ENCODE peak calls at places on chromosomes 4 and X, in eight cellular contexts. One of them, this sample, is unnamed. For H3K36me3, the result is how much of the 10 kb centered on the place peaks cover.

GRCh38 chrX:133537142-133537541 is 121.9 kb upstream of the GPC4 start:
- DNase-seq in mucosa of descending colon: no peak
- DNase-seq in OCI-LY7: no peak
- DNase-seq in heart left ventricle: no peak
- DNase-seq in WERI-Rb-1: no peak
- DNase-seq in psoas muscle: no peak
- DNase-seq in lung: no peak
- DNase-seq in PC-3: no peak
- DNase-seq in this sample: no peak

GRCh38 chr4:88533088-88533790 is 9.7 kb upstream of the PYURF start:
- DNase-seq in psoas muscle: no peak
- DNase-seq in WERI-Rb-1: no peak
- DNase-seq in mucosa of descending colon: no peak
- DNase-seq in heart left ventricle: no peak
- DNase-seq in lung: no peak
- DNase-seq in OCI-LY7: no peak
- DNase-seq in PC-3: peak
- DNase-seq in this sample: no peak

GRCh38 chr4:6771229-6771671 is 11.3 kb upstream of the KIAA0232 start:
- DNase-seq in heart left ventricle: peak
- DNase-seq in mucosa of descending colon: no peak
- DNase-seq in psoas muscle: peak
- DNase-seq in lung: no peak
- DNase-seq in WERI-Rb-1: no peak
- DNase-seq in PC-3: no peak
- DNase-seq in OCI-LY7: no peak
- DNase-seq in this sample: peak

GRCh38 chr4:128862608-128863313 is 53.3 kb downstream of the JADE1 start:
- DNase-seq in WERI-Rb-1: no peak
- DNase-seq in lung: no peak
- DNase-seq in heart left ventricle: no peak
- DNase-seq in psoas muscle: no peak
- DNase-seq in mucosa of descending colon: no peak
- DNase-seq in PC-3: no peak
- DNase-seq in OCI-LY7: no peak
- DNase-seq in this sample: no peak

GRCh38 chrX:56232221-56233082 is at the start of gene KLF8:
- DNase-seq in OCI-LY7: no peak
- DNase-seq in heart left ventricle: peak
- DNase-seq in psoas muscle: peak
- DNase-seq in PC-3: no peak
- DNase-seq in WERI-Rb-1: no peak
- DNase-seq in mucosa of descending colon: peak
- DNase-seq in lung: peak
- DNase-seq in this sample: no peak

GRCh38 chr4:41533685-41534084 is 4.3 kb upstream of the LIMCH1 start:
- DNase-seq in PC-3: no peak
- DNase-seq in lung: no peak
- DNase-seq in psoas muscle: no peak
- DNase-seq in OCI-LY7: no peak
- DNase-seq in WERI-Rb-1: no peak
- DNase-seq in heart left ventricle: no peak
- DNase-seq in mucosa of descending colon: no peak
- DNase-seq in this sample: no peak

GRCh38 chr4:76879731-76880364 is 18.1 kb downstream of the SOWAHB start:
- DNase-seq in PC-3: no peak
- DNase-seq in WERI-Rb-1: no peak
- DNase-seq in heart left ventricle: no peak
- DNase-seq in lung: no peak
- DNase-seq in mucosa of descending colon: no peak
- DNase-seq in psoas muscle: no peak
- DNase-seq in OCI-LY7: no peak
- DNase-seq in this sample: no peak

GRCh38 chr4:70838400-70838971 is 1.2 kb downstream of the GRSF1 start:
- DNase-seq in lung: no peak
- DNase-seq in WERI-Rb-1: peak
- DNase-seq in mucosa of descending colon: no peak
- DNase-seq in psoas muscle: no peak
- DNase-seq in OCI-LY7: no peak
- DNase-seq in heart left ventricle: no peak
- DNase-seq in PC-3: no peak
- DNase-seq in this sample: no peak

GRCh38 chr4:111991797-111992196 is 153.5 kb upstream of the FAM241A start:
- DNase-seq in OCI-LY7: no peak
- DNase-seq in heart left ventricle: no peak
- DNase-seq in PC-3: peak
- DNase-seq in psoas muscle: no peak
- DNase-seq in lung: peak
- DNase-seq in WERI-Rb-1: peak
- DNase-seq in mucosa of descending colon: no peak
- DNase-seq in this sample: no peak

GRCh38 chr4:138910914-138911336 is 104.7 kb upstream of the NOCT start:
- DNase-seq in lung: peak
- DNase-seq in heart left ventricle: peak
- DNase-seq in psoas muscle: peak
- DNase-seq in PC-3: peak
- DNase-seq in mucosa of descending colon: peak
- DNase-seq in WERI-Rb-1: no peak
- DNase-seq in OCI-LY7: no peak
- DNase-seq in this sample: peak

GRCh38 chrX:121245763-121246162 is 198.4 kb downstream of the GLUD2 start:
- DNase-seq in mucosa of descending colon: no peak
- DNase-seq in WERI-Rb-1: no peak
- DNase-seq in OCI-LY7: no peak
- DNase-seq in psoas muscle: no peak
- DNase-seq in PC-3: no peak
- DNase-seq in lung: no peak
- DNase-seq in heart left ventricle: no peak
- DNase-seq in this sample: no peak

GRCh38 chr4:188691811-188692210 is 552.6 kb downstream of the TRIML1 start:
- DNase-seq in psoas muscle: no peak
- DNase-seq in heart left ventricle: no peak
- DNase-seq in mucosa of descending colon: no peak
- DNase-seq in PC-3: peak
- DNase-seq in lung: no peak
- DNase-seq in OCI-LY7: no peak
- DNase-seq in WERI-Rb-1: no peak
- DNase-seq in this sample: peak

DNA sequence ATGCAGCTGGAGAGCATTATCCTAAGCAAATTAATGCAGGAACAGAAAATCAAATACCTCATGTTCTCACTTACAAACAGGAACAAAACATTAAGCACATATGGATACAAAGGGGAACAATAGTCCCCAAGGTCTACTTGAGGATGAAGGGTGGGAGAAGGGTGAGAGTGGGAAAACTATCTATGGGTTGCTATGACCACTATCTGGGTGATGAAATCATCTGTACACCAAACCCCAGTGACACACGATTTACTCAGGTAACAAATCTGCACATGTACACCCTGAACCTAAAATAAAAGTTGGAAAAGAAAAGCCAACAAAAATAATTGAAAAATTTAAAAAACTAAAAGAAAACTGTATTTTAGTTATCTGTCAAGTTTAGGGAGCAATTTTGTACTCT is 5.9 kb downstream of the HPGD start:
- DNase-seq in psoas muscle: no peak
- DNase-seq in heart left ventricle: no peak
- DNase-seq in PC-3: no peak
- DNase-seq in OCI-LY7: no peak
- DNase-seq in WERI-Rb-1: no peak
- DNase-seq in mucosa of descending colon: no peak
- DNase-seq in lung: no peak
- DNase-seq in this sample: no peak
- H3K4me3 ChIP-seq in psoas muscle: no peak
- H3K4me3 ChIP-seq in heart left ventricle: no peak
- H3K4me3 ChIP-seq in PC-3: no peak
- H3K4me3 ChIP-seq in OCI-LY7: no peak
- H3K4me3 ChIP-seq in WERI-Rb-1: no peak
- H3K4me3 ChIP-seq in mucosa of descending colon: no peak
- H3K4me3 ChIP-seq in lung: no peak
- H3K4me3 ChIP-seq in this sample: no peak

GRCh38 chr4:108626056-108626455 is 5.7 kb downstream of the RPL34 start:
- DNase-seq in heart left ventricle: no peak
- DNase-seq in OCI-LY7: no peak
- DNase-seq in lung: no peak
- DNase-seq in WERI-Rb-1: no peak
- DNase-seq in psoas muscle: no peak
- DNase-seq in mucosa of descending colon: no peak
- DNase-seq in PC-3: no peak
- DNase-seq in this sample: no peak

GRCh38 chr4:108622828-108623227 is 2.5 kb downstream of the RPL34 start:
- DNase-seq in PC-3: no peak
- DNase-seq in heart left ventricle: no peak
- DNase-seq in OCI-LY7: no peak
- DNase-seq in psoas muscle: no peak
- DNase-seq in lung: no peak
- DNase-seq in mucosa of descending colon: no peak
- DNase-seq in WERI-Rb-1: no peak
- DNase-seq in this sample: no peak

GRCh38 chr4:108622022-108622421 is 1.6 kb downstream of the RPL34 start:
- DNase-seq in psoas muscle: no peak
- DNase-seq in mucosa of descending colon: no peak
- DNase-seq in lung: no peak
- DNase-seq in WERI-Rb-1: no peak
- DNase-seq in heart left ventricle: no peak
- DNase-seq in PC-3: no peak
- DNase-seq in OCI-LY7: no peak
- DNase-seq in this sample: no peak

GRCh38 chr4:108620933-108621905 is 843 bp downstream of the RPL34 start:
- DNase-seq in PC-3: no peak
- DNase-seq in mucosa of descending colon: no peak
- DNase-seq in OCI-LY7: peak
- DNase-seq in psoas muscle: no peak
- DNase-seq in WERI-Rb-1: no peak
- DNase-seq in lung: no peak
- DNase-seq in heart left ventricle: no peak
- DNase-seq in this sample: no peak

DNA sequence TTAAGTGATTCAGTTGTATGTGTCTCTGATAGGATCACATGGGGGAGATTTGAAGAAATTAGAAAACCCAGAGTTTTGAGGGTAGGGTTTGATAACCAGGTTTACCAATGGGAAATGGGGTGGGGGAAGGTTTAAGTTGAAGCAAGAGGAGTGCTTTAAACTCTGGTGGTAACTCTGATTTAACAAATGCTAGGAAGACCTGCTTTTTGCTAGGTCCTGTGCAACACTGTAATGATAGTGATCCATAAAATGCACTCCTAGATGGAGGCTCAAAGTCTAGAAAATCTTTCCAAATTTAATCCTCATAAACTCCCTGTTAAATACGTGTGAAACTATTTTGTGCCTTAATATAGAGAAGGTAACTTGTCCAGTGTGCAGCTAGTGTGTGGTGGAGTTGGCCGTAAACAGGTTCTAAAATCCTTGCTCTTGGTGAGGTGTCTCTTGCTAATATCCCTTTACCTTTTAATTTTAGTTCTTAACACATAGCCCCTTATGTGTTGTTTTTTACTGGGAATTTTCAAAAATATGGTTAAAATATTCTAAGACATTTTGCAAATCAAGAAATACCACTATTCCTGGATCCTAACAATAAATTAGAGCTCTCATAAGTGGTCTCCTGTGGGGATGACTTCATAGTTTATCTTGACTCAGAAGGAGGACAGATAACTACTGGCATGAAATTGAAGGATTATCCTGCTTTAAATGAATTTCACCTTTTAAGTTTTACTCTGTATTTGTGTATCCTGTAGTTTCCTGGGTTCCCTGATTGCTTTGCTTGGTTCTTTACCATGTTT is 4.1 kb downstream of the RPL34 start:
- DNase-seq in WERI-Rb-1: no peak
- DNase-seq in PC-3: no peak
- DNase-seq in mucosa of descending colon: no peak
- DNase-seq in psoas muscle: no peak
- DNase-seq in OCI-LY7: no peak
- DNase-seq in lung: no peak
- DNase-seq in heart left ventricle: no peak
- DNase-seq in this sample: no peak
- H3K36me3 ChIP-seq in WERI-Rb-1: half or more
- H3K36me3 ChIP-seq in PC-3: half or more
- H3K36me3 ChIP-seq in mucosa of descending colon: under half
- H3K36me3 ChIP-seq in psoas muscle: half or more
- H3K36me3 ChIP-seq in OCI-LY7: half or more
- H3K36me3 ChIP-seq in lung: under half
- H3K36me3 ChIP-seq in heart left ventricle: half or more
- H3K36me3 ChIP-seq in this sample: half or more

DNA sequence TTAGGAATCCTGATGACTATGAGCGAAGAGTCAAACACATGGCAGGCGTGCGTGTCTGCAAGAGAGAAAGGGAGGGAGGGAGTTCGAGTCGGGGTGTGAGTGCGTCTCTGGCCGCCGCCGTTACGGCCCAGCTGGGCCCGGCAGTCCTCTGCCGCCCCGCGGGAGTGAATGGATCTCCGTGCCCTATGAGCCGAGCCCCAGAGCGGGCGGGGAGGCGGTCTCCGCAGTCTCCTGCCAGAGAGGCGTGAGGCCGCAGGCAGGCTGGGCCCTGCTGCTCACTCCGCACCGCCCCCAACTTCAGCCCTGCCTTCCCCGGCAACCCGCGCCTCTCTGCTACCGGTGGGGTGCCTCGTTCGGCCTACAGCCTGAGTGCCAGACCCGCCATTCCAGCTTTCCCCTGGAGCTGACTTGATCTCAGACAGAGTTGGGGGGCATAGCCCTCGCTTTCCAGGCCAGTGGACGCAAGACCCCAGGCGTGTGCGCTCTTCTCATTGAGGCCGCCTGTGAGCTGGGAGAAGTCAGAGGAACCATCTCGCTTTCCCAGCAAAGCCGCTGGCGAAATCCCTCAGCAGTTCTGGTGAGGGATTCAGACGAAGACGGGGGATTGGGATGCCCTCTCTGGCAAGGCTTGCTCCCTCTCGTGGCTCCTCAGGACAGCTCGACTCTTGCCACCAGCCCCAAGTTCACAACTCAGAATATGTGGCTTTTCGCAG is 1.4 kb downstream of the SLC16A2 start:
- DNase-seq in PC-3: no peak
- DNase-seq in WERI-Rb-1: peak
- DNase-seq in OCI-LY7: no peak
- DNase-seq in mucosa of descending colon: peak
- DNase-seq in psoas muscle: peak
- DNase-seq in heart left ventricle: peak
- DNase-seq in lung: peak
- DNase-seq in this sample: peak
- H3K4me3 ChIP-seq in PC-3: peak
- H3K4me3 ChIP-seq in WERI-Rb-1: peak
- H3K4me3 ChIP-seq in OCI-LY7: no peak
- H3K4me3 ChIP-seq in mucosa of descending colon: no peak
- H3K4me3 ChIP-seq in psoas muscle: peak
- H3K4me3 ChIP-seq in heart left ventricle: peak
- H3K4me3 ChIP-seq in lung: no peak
- H3K4me3 ChIP-seq in this sample: peak

GRCh38 chr4:53680168-53680567 is 88.9 kb upstream of the LNX1 start:
- DNase-seq in lung: no peak
- DNase-seq in psoas muscle: no peak
- DNase-seq in WERI-Rb-1: no peak
- DNase-seq in OCI-LY7: no peak
- DNase-seq in PC-3: no peak
- DNase-seq in mucosa of descending colon: no peak
- DNase-seq in heart left ventricle: no peak
- DNase-seq in this sample: no peak
- H3K36me3 ChIP-seq in lung: under half
- H3K36me3 ChIP-seq in psoas muscle: under half
- H3K36me3 ChIP-seq in WERI-Rb-1: under half
- H3K36me3 ChIP-seq in OCI-LY7: under half
- H3K36me3 ChIP-seq in PC-3: under half
- H3K36me3 ChIP-seq in mucosa of descending colon: under half
- H3K36me3 ChIP-seq in heart left ventricle: under half
- H3K36me3 ChIP-seq in this sample: under half

GRCh38 chrX:54496936-54497335 is 902 bp upstream of the FGD1 start:
- DNase-seq in heart left ventricle: no peak
- DNase-seq in OCI-LY7: no peak
- DNase-seq in lung: no peak
- DNase-seq in PC-3: no peak
- DNase-seq in WERI-Rb-1: no peak
- DNase-seq in psoas muscle: no peak
- DNase-seq in mucosa of descending colon: no peak
- DNase-seq in this sample: no peak
- H3K4me3 ChIP-seq in heart left ventricle: no peak
- H3K4me3 ChIP-seq in OCI-LY7: no peak
- H3K4me3 ChIP-seq in lung: no peak
- H3K4me3 ChIP-seq in PC-3: no peak
- H3K4me3 ChIP-seq in WERI-Rb-1: no peak
- H3K4me3 ChIP-seq in psoas muscle: no peak
- H3K4me3 ChIP-seq in mucosa of descending colon: no peak
- H3K4me3 ChIP-seq in this sample: no peak